ENCODE peak calls at places on chromosomes 4 and X, in seven cellular contexts. Y is GM12878, R is GM12892, F is HepG2, Z is K562, V is SK-N-SH, X is H1. E is an unnamed sample.

GRCh38 chrX:48927125-48927524 is 8.3 kb upstream of the PIM2 start:
- DNase-seq in Y (no peak), F (no peak), X (peak; percentile 49), Z (no peak), R (no peak), V (no peak), E (no peak)

GRCh38 chrX:40446927-40447326 is 133.8 kb upstream of the ATP6AP2 start:
- DNase-seq in Y (no peak), Z (no peak), X (no peak), R (no peak), F (no peak), V (no peak), E (no peak)

GRCh38 chrX:149851864-149852263 is 29.1 kb upstream of the MAGEA8 start:
- DNase-seq in R (no peak), X (no peak), Y (no peak), V (no peak), F (no peak), Z (no peak), E (no peak)

GRCh38 chrX:34659575-34659974 is 2.5 kb upstream of the TMEM47 start:
- DNase-seq in V (no peak), F (no peak), Z (no peak), R (no peak), X (no peak), Y (no peak), E (no peak)

GRCh38 chr4:33060873-33061542 is 2340.8 kb downstream of the PCDH7 start:
- DNase-seq in V (peak; percentile 2), R (no peak), F (peak; percentile 40), Y (no peak), Z (no peak), X (peak; percentile 65), E (no peak)

GRCh38 chrX:39966186-39966585 is 131.6 kb downstream of the BCOR start:
- DNase-seq in Y (no peak), V (no peak), R (no peak), X (no peak), Z (no peak), F (no peak), E (no peak)

GRCh38 chr4:93147524-93148212 is 680.9 kb upstream of the ATOH1 start:
- DNase-seq in Z (no peak), V (no peak), R (no peak), F (no peak), X (no peak), Y (no peak), E (no peak)

GRCh38 chr4:6910340-6910959 is 824 bp downstream of the TBC1D14 start:
- DNase-seq in Y (no peak), F (no peak), R (no peak), Z (peak; percentile 66), X (no peak), V (peak; percentile 51), E (no peak)

GRCh38 chr4:80489798-80490197 is 154.3 kb downstream of the CFAP299 start:
- DNase-seq in X (no peak), F (no peak), V (no peak), Y (no peak), Z (no peak), R (no peak), E (no peak)

GRCh38 chr4:25779021-25779420 is 83.8 kb downstream of the SEL1L3 start:
- DNase-seq in X (no peak), V (no peak), Y (no peak), F (no peak), R (no peak), Z (no peak), E (no peak)

GRCh38 chr4:108172780-108173598 is 4.3 kb upstream of the LEF1 start:
- DNase-seq in X (peak; percentile 64), F (peak; percentile 41), V (peak; percentile 83), Y (no peak), Z (peak; percentile 84), R (peak; percentile 40), E (peak; percentile 47)

GRCh38 chrX:40867352-40867751 is 132.0 kb upstream of the MED14 start:
- DNase-seq in X (no peak), V (no peak), R (no peak), Y (no peak), F (peak; percentile 57), Z (no peak), E (no peak)

GRCh38 chr4:121786221-121786620 is 14.9 kb upstream of the EXOSC9 start:
- DNase-seq in Y (no peak), R (no peak), X (no peak), Z (no peak), F (no peak), V (no peak), E (no peak)

GRCh38 chrX:8668797-8669196 is 63.1 kb downstream of the ANOS1 start:
- DNase-seq in Z (no peak), Y (no peak), F (no peak), V (no peak), R (no peak), X (no peak), E (no peak)

GRCh38 chr4:67131224-67131623 is 414.1 kb downstream of the CENPC start:
- DNase-seq in F (no peak), R (peak; percentile 0), X (no peak), V (no peak), Y (no peak), Z (no peak), E (no peak)

GRCh38 chr4:99664703-99665102 is 7.1 kb upstream of the C4orf54 start:
- DNase-seq in X (no peak), Z (no peak), R (no peak), Y (no peak), F (no peak), V (no peak), E (no peak)

GRCh38 chr4:2007804-2008670 is 737 bp downstream of the NELFA start:
- DNase-seq in Y (no peak), X (no peak), F (no peak), Z (peak; percentile 74), V (peak; percentile 78), R (no peak), E (no peak)

GRCh38 chr4:40516651-40517050 is 113.0 kb downstream of the RBM47 start:
- DNase-seq in Z (no peak), X (no peak), F (no peak), R (no peak), V (no peak), Y (no peak), E (no peak)

GRCh38 chr4:1855334-1856070 is 454 bp downstream of the LETM1 start:
- DNase-seq in R (peak; percentile 50), X (peak; percentile 57), F (no peak), Y (no peak), V (peak; percentile 62), Z (peak; percentile 70), E (peak; percentile 49)

GRCh38 chr4:1993169-1993516 is 15.6 kb downstream of the NELFA start:
- DNase-seq in R (no peak), Z (no peak), V (no peak), Y (no peak), X (no peak), F (no peak), E (no peak)

GRCh38 chr4:740011-740410 is 34.4 kb downstream of the PCGF3 start:
- DNase-seq in Z (no peak), Y (no peak), R (no peak), X (no peak), V (no peak), F (no peak), E (no peak)

GRCh38 chr4:107153228-107153627 is 117.1 kb upstream of the DKK2 start:
- DNase-seq in F (peak; percentile 11), R (no peak), V (no peak), Y (no peak), Z (no peak), X (peak; percentile 58), E (no peak)

GRCh38 chrX:132030264-132030663 is 7.2 kb downstream of the STK26 start:
- DNase-seq in V (no peak), R (no peak), X (no peak), Z (no peak), F (no peak), Y (no peak), E (no peak)

GRCh38 chr4:39528056-39528465 is 822 bp upstream of the UGDH start:
- DNase-seq in V (no peak), Y (no peak), X (no peak), F (no peak), Z (no peak), R (no peak), E (no peak)

GRCh38 chr4:48343531-48343930 is 2.2 kb downstream of the SLAIN2 start:
- DNase-seq in R (no peak), F (no peak), X (no peak), Y (no peak), Z (no peak), V (no peak), E (no peak)

GRCh38 chrX:40637687-40638086 is 9.7 kb downstream of the CXorf38 start:
- DNase-seq in R (no peak), X (no peak), V (no peak), Y (no peak), F (no peak), Z (no peak), E (no peak)

GRCh38 chr4:76420901-76421581 is at the start of gene CCDC158:
- DNase-seq in Y (no peak), X (no peak), R (no peak), Z (no peak), V (peak; percentile 82), F (no peak), E (no peak)

GRCh38 chrX:96407501-96407900 is 277.1 kb upstream of the DIAPH2 start:
- DNase-seq in V (no peak), X (no peak), F (peak; percentile 19), Z (no peak), R (no peak), Y (no peak), E (no peak)
- TF ChIP-seq TAF1 in V (no peak), X (no peak), F (no peak), Z (no peak), R (no peak), Y (no peak), E (no peak)

DNA sequence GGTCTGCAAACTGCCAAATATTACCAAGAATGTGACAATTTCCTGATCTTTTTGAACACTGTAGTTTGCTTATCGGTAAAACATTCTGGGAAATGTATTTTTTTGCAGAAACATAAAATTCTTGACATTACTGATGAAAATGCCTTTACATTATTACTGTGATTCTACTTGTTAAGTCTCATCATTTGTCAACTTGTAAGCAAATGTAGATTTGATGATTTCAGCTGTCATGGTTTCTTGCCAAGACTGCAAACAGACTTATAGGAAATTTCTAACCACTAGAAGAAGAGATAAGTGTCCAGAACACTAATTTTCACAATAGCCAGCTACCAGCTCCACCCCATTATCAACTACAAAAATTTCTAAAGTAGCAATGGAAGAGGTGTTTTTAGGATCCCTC is 560.4 kb downstream of the STPG2 start:
- DNase-seq in V (no peak), R (no peak), Y (no peak), F (no peak), Z (no peak), X (no peak), E (no peak)
- TF ChIP-seq TAF1 in V (no peak), R (no peak), Y (no peak), F (no peak), Z (no peak), X (no peak), E (no peak)

GRCh38 chr4:113276448-113277158 is 227.2 kb downstream of the ANK2 start:
- DNase-seq in F (no peak), Z (no peak), R (no peak), X (no peak), Y (no peak), V (no peak), E (no peak)
- TF ChIP-seq TAF1 in F (no peak), Z (no peak), R (no peak), X (no peak), Y (no peak), V (no peak), E (no peak)

DNA sequence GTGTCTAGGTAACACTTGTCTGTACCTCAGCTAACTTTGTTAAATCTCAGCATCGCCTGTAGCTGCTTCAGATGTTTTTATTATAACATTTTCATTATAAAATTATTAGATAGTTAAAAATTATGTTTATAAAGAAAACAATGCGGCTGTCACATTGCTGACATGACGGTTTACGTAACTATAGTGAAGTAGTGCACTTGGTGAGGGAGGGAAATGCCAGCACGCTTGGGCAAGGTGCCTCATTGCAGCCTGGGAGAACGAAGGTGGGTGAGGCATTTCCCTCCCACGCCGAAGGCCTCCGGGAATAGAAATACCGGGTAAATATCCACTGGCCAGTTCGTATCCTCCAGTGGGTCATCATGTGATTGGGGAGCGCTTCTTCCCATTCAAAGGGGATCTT is 15.9 kb downstream of the TMEM187 start:
- DNase-seq in R (no peak), Y (no peak), F (no peak), Z (no peak), V (no peak), X (no peak), E (no peak)
- TF ChIP-seq TAF1 in R (no peak), Y (no peak), F (no peak), Z (no peak), V (no peak), X (no peak), E (no peak)